ENCODE peak calls at places on chromosomes 5 and 9, in five cellular contexts. One of them, this sample, is unnamed.

GRCh38 chr5:161580621-161581020 is 34.1 kb upstream of the GABRB2 start:
- DNase-seq in fibroblast of lung: no peak
- DNase-seq in neuronal stem cell: no peak
- DNase-seq in K562: no peak
- DNase-seq in endothelial cell of umbilical vein: no peak
- DNase-seq in this sample: no peak

GRCh38 chr9:2800385-2801179 is 43.3 kb downstream of the PUM3 start:
- DNase-seq in endothelial cell of umbilical vein: no peak
- DNase-seq in K562: no peak
- DNase-seq in fibroblast of lung: no peak
- DNase-seq in neuronal stem cell: no peak
- DNase-seq in this sample: no peak

GRCh38 chr5:112681481-112681908 is 56.2 kb upstream of the APC start:
- DNase-seq in neuronal stem cell: no peak
- DNase-seq in fibroblast of lung: peak; percentile 82
- DNase-seq in endothelial cell of umbilical vein: no peak
- DNase-seq in K562: no peak
- DNase-seq in this sample: no peak

GRCh38 chr5:58648846-58649245 is 66.0 kb downstream of the RAB3C start:
- DNase-seq in endothelial cell of umbilical vein: peak; percentile 95
- DNase-seq in fibroblast of lung: no peak
- DNase-seq in K562: no peak
- DNase-seq in neuronal stem cell: no peak
- DNase-seq in this sample: no peak

GRCh38 chr5:16642896-16643295 is 26.1 kb upstream of the RETREG1 start:
- DNase-seq in endothelial cell of umbilical vein: no peak
- DNase-seq in neuronal stem cell: no peak
- DNase-seq in K562: no peak
- DNase-seq in fibroblast of lung: no peak
- DNase-seq in this sample: no peak

GRCh38 chr9:698276-698675 is 143.2 kb upstream of the DMRT1 start:
- DNase-seq in endothelial cell of umbilical vein: peak; percentile 61
- DNase-seq in fibroblast of lung: peak; percentile 80
- DNase-seq in K562: no peak
- DNase-seq in neuronal stem cell: no peak
- DNase-seq in this sample: no peak

GRCh38 chr5:138338411-138339085 is 482 bp downstream of the FAM53C start:
- DNase-seq in neuronal stem cell: no peak
- DNase-seq in K562: no peak
- DNase-seq in endothelial cell of umbilical vein: peak; percentile 36
- DNase-seq in fibroblast of lung: no peak
- DNase-seq in this sample: no peak

GRCh38 chr5:39093351-39093749 is 19.2 kb upstream of the RICTOR start:
- DNase-seq in K562: no peak
- DNase-seq in fibroblast of lung: peak; percentile 51
- DNase-seq in neuronal stem cell: no peak
- DNase-seq in endothelial cell of umbilical vein: peak; percentile 63
- DNase-seq in this sample: no peak

GRCh38 chr9:134940236-134941208 is 22.8 kb upstream of the FCN1 start:
- DNase-seq in endothelial cell of umbilical vein: no peak
- DNase-seq in fibroblast of lung: no peak
- DNase-seq in neuronal stem cell: no peak
- DNase-seq in K562: no peak
- DNase-seq in this sample: no peak

GRCh38 chr5:5613261-5613990 is 190.9 kb downstream of the ICE1 start:
- DNase-seq in endothelial cell of umbilical vein: no peak
- DNase-seq in neuronal stem cell: no peak
- DNase-seq in fibroblast of lung: no peak
- DNase-seq in K562: no peak
- DNase-seq in this sample: no peak

GRCh38 chr5:176396330-176396729 is 7.8 kb downstream of the HIGD2A start:
- DNase-seq in neuronal stem cell: no peak
- DNase-seq in fibroblast of lung: no peak
- DNase-seq in K562: peak; percentile 59
- DNase-seq in endothelial cell of umbilical vein: no peak
- DNase-seq in this sample: no peak

GRCh38 chr5:83157120-83157519 is 79.8 kb downstream of the XRCC4 start:
- DNase-seq in neuronal stem cell: no peak
- DNase-seq in fibroblast of lung: no peak
- DNase-seq in endothelial cell of umbilical vein: no peak
- DNase-seq in K562: no peak
- DNase-seq in this sample: no peak

GRCh38 chr5:117888688-117889087 is 1099.7 kb downstream of the DTWD2 start:
- DNase-seq in neuronal stem cell: no peak
- DNase-seq in fibroblast of lung: no peak
- DNase-seq in endothelial cell of umbilical vein: no peak
- DNase-seq in K562: no peak
- DNase-seq in this sample: no peak

GRCh38 chr5:143557992-143558506 is 154.6 kb upstream of the NR3C1 start:
- DNase-seq in neuronal stem cell: no peak
- DNase-seq in endothelial cell of umbilical vein: no peak
- DNase-seq in fibroblast of lung: peak; percentile 34
- DNase-seq in K562: no peak
- DNase-seq in this sample: no peak

GRCh38 chr9:2479056-2479565 is 142.5 kb upstream of the VLDLR start:
- DNase-seq in fibroblast of lung: no peak
- DNase-seq in neuronal stem cell: no peak
- DNase-seq in endothelial cell of umbilical vein: no peak
- DNase-seq in K562: no peak
- DNase-seq in this sample: no peak

GRCh38 chr5:78597858-78598415 is 50.6 kb downstream of the LHFPL2 start:
- DNase-seq in K562: no peak
- DNase-seq in endothelial cell of umbilical vein: peak; percentile 74
- DNase-seq in neuronal stem cell: no peak
- DNase-seq in fibroblast of lung: peak; percentile 90
- DNase-seq in this sample: no peak

GRCh38 chr5:50420343-50420935 is 20.6 kb downstream of the EMB start:
- DNase-seq in neuronal stem cell: no peak
- DNase-seq in fibroblast of lung: peak; percentile 55
- DNase-seq in K562: no peak
- DNase-seq in endothelial cell of umbilical vein: no peak
- DNase-seq in this sample: no peak

GRCh38 chr5:149895416-149896345 is 48.9 kb downstream of the PDE6A start:
- DNase-seq in fibroblast of lung: peak; percentile 55
- DNase-seq in endothelial cell of umbilical vein: no peak
- DNase-seq in K562: no peak
- DNase-seq in neuronal stem cell: no peak
- DNase-seq in this sample: no peak

GRCh38 chr5:116396700-116397099 is 177.9 kb downstream of the SEMA6A start:
- DNase-seq in K562: no peak
- DNase-seq in fibroblast of lung: no peak
- DNase-seq in neuronal stem cell: no peak
- DNase-seq in endothelial cell of umbilical vein: no peak
- DNase-seq in this sample: no peak

GRCh38 chr9:134930404-134930803 is 12.7 kb upstream of the FCN1 start:
- DNase-seq in neuronal stem cell: no peak
- DNase-seq in K562: no peak
- DNase-seq in fibroblast of lung: no peak
- DNase-seq in endothelial cell of umbilical vein: no peak
- DNase-seq in this sample: no peak

GRCh38 chr5:79844571-79844970 is 146.5 kb downstream of the MTX3 start:
- DNase-seq in fibroblast of lung: no peak
- DNase-seq in neuronal stem cell: no peak
- DNase-seq in K562: no peak
- DNase-seq in endothelial cell of umbilical vein: no peak
- DNase-seq in this sample: no peak

GRCh38 chr9:13485068-13485596 is 205.6 kb upstream of the MPDZ start:
- DNase-seq in K562: no peak
- DNase-seq in endothelial cell of umbilical vein: no peak
- DNase-seq in neuronal stem cell: no peak
- DNase-seq in fibroblast of lung: peak; percentile 94
- DNase-seq in this sample: no peak

GRCh38 chr9:137461663-137462395 is 2.7 kb upstream of the NSMF start:
- DNase-seq in K562: peak; percentile 95
- DNase-seq in fibroblast of lung: no peak
- DNase-seq in neuronal stem cell: no peak
- DNase-seq in endothelial cell of umbilical vein: peak; percentile 40
- DNase-seq in this sample: peak; percentile 62

GRCh38 chr5:52784741-52785140 is 3.0 kb upstream of the ITGA1 start:
- DNase-seq in neuronal stem cell: no peak
- DNase-seq in K562: no peak
- DNase-seq in fibroblast of lung: no peak
- DNase-seq in endothelial cell of umbilical vein: no peak
- DNase-seq in this sample: no peak

GRCh38 chr5:69271376-69271775 is 36.7 kb downstream of the CDK7 start:
- DNase-seq in neuronal stem cell: no peak
- DNase-seq in K562: no peak
- DNase-seq in endothelial cell of umbilical vein: peak; percentile 44
- DNase-seq in fibroblast of lung: peak; percentile 68
- DNase-seq in this sample: no peak

GRCh38 chr9:98379572-98379971 is 124.1 kb upstream of the TBC1D2 start:
- DNase-seq in K562: no peak
- DNase-seq in neuronal stem cell: no peak
- DNase-seq in fibroblast of lung: no peak
- DNase-seq in endothelial cell of umbilical vein: no peak
- DNase-seq in this sample: no peak

GRCh38 chr9:13967011-13967410 is 346.9 kb downstream of the NFIB start:
- DNase-seq in neuronal stem cell: no peak
- DNase-seq in endothelial cell of umbilical vein: no peak
- DNase-seq in K562: no peak
- DNase-seq in fibroblast of lung: peak; percentile 65
- DNase-seq in this sample: no peak

GRCh38 chr5:178213003-178213449 is 8.7 kb downstream of the HNRNPAB start:
- DNase-seq in endothelial cell of umbilical vein: no peak
- DNase-seq in neuronal stem cell: no peak
- DNase-seq in K562: no peak
- DNase-seq in fibroblast of lung: no peak
- DNase-seq in this sample: no peak

GRCh38 chr9:133163559-133164208 is at the start of gene GBGT1:
- DNase-seq in neuronal stem cell: no peak
- DNase-seq in fibroblast of lung: peak; percentile 25
- DNase-seq in endothelial cell of umbilical vein: peak; percentile 55
- DNase-seq in K562: peak; percentile 85
- DNase-seq in this sample: no peak
- H3K9ac ChIP-seq in neuronal stem cell: peak within 1 kb of the TSS; percentile 92
- H3K9ac ChIP-seq in fibroblast of lung: peak within 1 kb of the TSS; percentile 17
- H3K9ac ChIP-seq in endothelial cell of umbilical vein: peak within 1 kb of the TSS; percentile 61
- H3K9ac ChIP-seq in K562: peak within 1 kb of the TSS; percentile 74
- H3K9ac ChIP-seq in this sample: peak within 1 kb of the TSS; percentile 52

GRCh38 chr5:132658383-132659302 is 670 bp downstream of the IL13 start:
- DNase-seq in endothelial cell of umbilical vein: no peak
- DNase-seq in neuronal stem cell: no peak
- DNase-seq in fibroblast of lung: no peak
- DNase-seq in K562: no peak
- DNase-seq in this sample: no peak

GRCh38 chr5:132657676-132658382 is at the start of gene IL13:
- DNase-seq in fibroblast of lung: no peak
- DNase-seq in neuronal stem cell: no peak
- DNase-seq in K562: no peak
- DNase-seq in endothelial cell of umbilical vein: no peak
- DNase-seq in this sample: no peak

GRCh38 chr5:132655821-132656773 is 1.9 kb upstream of the IL13 start:
- DNase-seq in endothelial cell of umbilical vein: peak; percentile 13
- DNase-seq in fibroblast of lung: peak; percentile 34
- DNase-seq in K562: no peak
- DNase-seq in neuronal stem cell: peak; percentile 15
- DNase-seq in this sample: no peak

GRCh38 chr5:132659598-132660493 is 1.9 kb downstream of the IL13 start:
- DNase-seq in K562: no peak
- DNase-seq in neuronal stem cell: no peak
- DNase-seq in endothelial cell of umbilical vein: no peak
- DNase-seq in fibroblast of lung: no peak
- DNase-seq in this sample: no peak

DNA sequence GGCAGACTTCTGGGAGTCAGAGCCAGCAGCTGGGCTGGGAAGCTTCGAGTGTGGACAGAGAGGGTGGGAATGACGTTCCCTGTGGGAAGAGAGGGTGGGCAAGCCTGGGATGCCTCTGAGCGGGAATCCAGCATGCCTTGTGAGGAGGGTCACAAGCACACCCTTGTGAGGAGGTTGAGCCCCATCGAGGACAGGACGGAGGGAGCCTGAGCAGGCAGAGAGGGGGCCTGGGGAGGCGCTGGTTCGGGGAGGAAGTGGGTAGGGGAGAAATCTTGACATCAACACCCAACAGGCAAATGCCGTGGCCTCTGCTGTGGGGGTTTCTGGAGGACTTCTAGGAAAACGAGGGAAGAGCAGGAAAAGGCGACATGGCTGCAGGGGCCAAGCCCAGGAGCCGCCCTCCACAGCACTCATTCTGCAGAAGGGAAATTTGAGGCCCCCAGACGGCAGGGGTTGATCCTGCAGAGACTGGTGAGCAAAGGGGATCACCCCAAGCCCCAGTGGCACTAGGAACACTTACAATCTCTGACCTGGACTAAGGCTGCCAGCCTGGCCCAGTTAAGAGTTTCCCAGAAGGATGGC is 1.1 kb upstream of the IL13 start:
- DNase-seq in fibroblast of lung: no peak
- DNase-seq in neuronal stem cell: no peak
- DNase-seq in K562: no peak
- DNase-seq in endothelial cell of umbilical vein: no peak
- DNase-seq in this sample: no peak
- H3K9ac ChIP-seq in fibroblast of lung: no peak overlapping the region
- H3K9ac ChIP-seq in neuronal stem cell: no peak overlapping the region
- H3K9ac ChIP-seq in K562: no peak overlapping the region
- H3K9ac ChIP-seq in endothelial cell of umbilical vein: no peak overlapping the region
- H3K9ac ChIP-seq in this sample: no peak overlapping the region

GRCh38 chr9:83219924-83220438 is 157.0 kb upstream of the RASEF start:
- DNase-seq in neuronal stem cell: no peak
- DNase-seq in fibroblast of lung: no peak
- DNase-seq in K562: no peak
- DNase-seq in endothelial cell of umbilical vein: no peak
- DNase-seq in this sample: no peak
- H3K9ac ChIP-seq in neuronal stem cell: no peak overlapping the region
- H3K9ac ChIP-seq in fibroblast of lung: no peak overlapping the region
- H3K9ac ChIP-seq in K562: no peak overlapping the region
- H3K9ac ChIP-seq in endothelial cell of umbilical vein: peak overlapping the region; percentile 90
- H3K9ac ChIP-seq in this sample: no peak overlapping the region

GRCh38 chr5:126104341-126104740 is 318.9 kb upstream of the GRAMD2B start:
- DNase-seq in endothelial cell of umbilical vein: no peak
- DNase-seq in fibroblast of lung: no peak
- DNase-seq in neuronal stem cell: no peak
- DNase-seq in K562: no peak
- DNase-seq in this sample: no peak

GRCh38 chr5:126103872-126104271 is 319.3 kb upstream of the GRAMD2B start:
- DNase-seq in fibroblast of lung: no peak
- DNase-seq in endothelial cell of umbilical vein: no peak
- DNase-seq in K562: no peak
- DNase-seq in neuronal stem cell: no peak
- DNase-seq in this sample: no peak

GRCh38 chr5:126107381-126107780 is 315.8 kb upstream of the GRAMD2B start:
- DNase-seq in K562: no peak
- DNase-seq in fibroblast of lung: no peak
- DNase-seq in neuronal stem cell: no peak
- DNase-seq in endothelial cell of umbilical vein: no peak
- DNase-seq in this sample: no peak

GRCh38 chr5:126104951-126105350 is 318.3 kb upstream of the GRAMD2B start:
- DNase-seq in K562: no peak
- DNase-seq in fibroblast of lung: no peak
- DNase-seq in endothelial cell of umbilical vein: no peak
- DNase-seq in neuronal stem cell: no peak
- DNase-seq in this sample: no peak

DNA sequence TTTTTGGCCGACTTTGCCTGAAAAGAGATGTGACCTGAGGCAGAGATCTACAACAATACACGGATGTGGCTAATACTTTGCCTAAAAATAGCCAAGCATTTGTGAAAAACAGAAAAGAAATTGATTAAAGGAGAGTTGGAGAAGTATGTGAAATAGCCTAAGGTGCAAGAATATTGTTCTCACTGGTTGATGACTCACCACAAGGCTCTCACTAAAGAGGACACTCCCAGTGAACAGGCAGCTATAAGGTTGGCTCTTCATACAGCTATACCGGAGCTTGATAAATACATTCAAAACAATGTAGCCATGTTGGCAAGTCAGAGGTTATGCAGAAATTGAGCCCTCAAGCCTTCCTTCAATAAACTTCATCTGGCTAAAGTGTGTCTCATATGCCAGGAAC is 317.2 kb upstream of the GRAMD2B start:
- DNase-seq in neuronal stem cell: no peak
- DNase-seq in endothelial cell of umbilical vein: peak; percentile 4
- DNase-seq in K562: no peak
- DNase-seq in fibroblast of lung: peak; percentile 21
- DNase-seq in this sample: no peak
- H3K9ac ChIP-seq in neuronal stem cell: no peak overlapping the region
- H3K9ac ChIP-seq in endothelial cell of umbilical vein: no peak overlapping the region
- H3K9ac ChIP-seq in K562: no peak overlapping the region
- H3K9ac ChIP-seq in fibroblast of lung: no peak overlapping the region
- H3K9ac ChIP-seq in this sample: no peak overlapping the region

This sample was measured in NT2/D1.